ENCODE peak calls at places on chromosomes 3 and 15, in ten cellular contexts. V is psoas muscle, N is cardiac fibroblast, L is AG09309, Z is fibroblast of mammary gland, G is astrocyte of the spinal cord, X is cardiac muscle cell, O is breast epithelium, C is sigmoid colon, U is PC-3. R is an unnamed sample.

GRCh38 chr15:41961803-41962202 is 10.6 kb downstream of the EHD4 start:
- DNase-seq in V (no peak), Z (no peak), U (no peak), N (no peak), X (no peak), C (no peak), O (no peak), L (no peak), G (no peak), R (no peak)

GRCh38 chr15:91948001-91948608 is 94.6 kb downstream of the SLCO3A1 start:
- DNase-seq in N (peak), X (peak), G (peak), C (no peak), Z (no peak), O (peak), L (no peak), U (peak), V (no peak), R (no peak)

GRCh38 chr15:90211440-90212168 is 10.5 kb downstream of the SEMA4B start:
- DNase-seq in X (no peak), O (no peak), N (peak), C (no peak), G (peak), L (no peak), V (no peak), U (peak), Z (peak), R (no peak)

GRCh38 chr3:63607716-63608115 is 44.8 kb upstream of the SNTN start:
- DNase-seq in O (no peak), U (no peak), V (no peak), C (no peak), Z (no peak), X (no peak), G (no peak), N (no peak), L (no peak), R (no peak)

GRCh38 chr3:100875239-100875638 is 118.0 kb downstream of the ABI3BP start:
- DNase-seq in N (peak), Z (peak), V (peak), L (peak), X (no peak), U (peak), C (no peak), G (peak), O (no peak), R (peak)

GRCh38 chr15:84669726-84670125 is 11.7 kb upstream of the NMB start:
- DNase-seq in X (no peak), O (no peak), Z (peak), C (no peak), G (no peak), L (peak), U (no peak), V (no peak), N (no peak), R (peak)

GRCh38 chr3:49699281-49699723 is 9.9 kb downstream of the RNF123 start:
- DNase-seq in V (no peak), C (no peak), N (peak), Z (no peak), U (no peak), X (no peak), O (no peak), L (no peak), G (no peak), R (no peak)

GRCh38 chr3:149872589-149872988 is 59.6 kb downstream of the RNF13 start:
- DNase-seq in L (no peak), V (no peak), N (no peak), Z (no peak), X (no peak), O (no peak), U (no peak), G (no peak), C (no peak), R (no peak)

GRCh38 chr15:98954411-98954810 is 53.2 kb downstream of the PGPEP1L start:
- DNase-seq in U (no peak), L (peak), Z (peak), O (peak), N (peak), C (peak), V (peak), X (no peak), G (peak), R (peak)

GRCh38 chr3:123568034-123568433 is 16.8 kb downstream of the HACD2 start:
- DNase-seq in O (no peak), C (no peak), N (no peak), G (no peak), U (no peak), V (no peak), L (no peak), X (no peak), Z (no peak), R (no peak)

GRCh38 chr3:20225769-20226168 is 39.8 kb upstream of the SGO1 start:
- DNase-seq in X (peak), L (no peak), U (peak), O (no peak), V (no peak), C (no peak), G (peak), N (peak), Z (peak), R (peak)

GRCh38 chr15:68631621-68632051 is 52.8 kb downstream of the CORO2B start:
- DNase-seq in O (no peak), C (no peak), X (no peak), U (no peak), N (no peak), G (no peak), Z (no peak), V (no peak), L (no peak), R (no peak)

GRCh38 chr15:85472349-85472748 is 91.9 kb downstream of the AKAP13 start:
- DNase-seq in C (no peak), L (no peak), G (no peak), U (no peak), O (no peak), Z (no peak), N (no peak), V (no peak), X (no peak), R (no peak)

GRCh38 chr3:193915099-193915498 is 220.8 kb upstream of the HES1 start:
- DNase-seq in U (no peak), Z (no peak), O (no peak), V (no peak), X (no peak), G (no peak), N (no peak), L (no peak), C (no peak), R (no peak)

GRCh38 chr15:101070502-101071273 is 151.5 kb downstream of the LRRK1 start:
- DNase-seq in V (no peak), X (no peak), C (no peak), G (peak), Z (peak), L (peak), O (no peak), N (peak), U (peak), R (peak)

GRCh38 chr3:15097889-15098288 is 1.1 kb downstream of the RBSN start:
- DNase-seq in V (no peak), N (no peak), O (no peak), L (no peak), U (peak), C (no peak), X (no peak), G (peak), Z (no peak), R (no peak)

GRCh38 chr3:152151216-152151874 is 117.4 kb upstream of the MBNL1 start:
- DNase-seq in V (no peak), G (no peak), O (no peak), C (no peak), X (peak), N (no peak), L (no peak), Z (peak), U (peak), R (peak)

GRCh38 chr3:162525791-162526190 is 1029.2 kb downstream of the OTOL1 start:
- DNase-seq in Z (peak), L (no peak), G (peak), O (no peak), V (no peak), X (no peak), C (no peak), U (no peak), N (peak), R (no peak)

GRCh38 chr3:156668073-156668763 is 6.2 kb upstream of the TIPARP start:
- DNase-seq in O (no peak), C (no peak), G (no peak), L (no peak), V (no peak), N (peak), U (peak), X (no peak), Z (peak), R (peak)

GRCh38 chr3:128424508-128425069 is 42.1 kb downstream of the DNAJB8 start:
- DNase-seq in O (no peak), Z (peak), N (peak), L (no peak), U (peak), C (no peak), X (no peak), V (no peak), G (peak), R (peak)

GRCh38 chr15:101201411-101202174 is 50.3 kb downstream of the CHSY1 start:
- DNase-seq in L (peak), O (peak), V (peak), N (peak), G (peak), U (peak), Z (peak), X (peak), C (peak), R (peak)

DNA sequence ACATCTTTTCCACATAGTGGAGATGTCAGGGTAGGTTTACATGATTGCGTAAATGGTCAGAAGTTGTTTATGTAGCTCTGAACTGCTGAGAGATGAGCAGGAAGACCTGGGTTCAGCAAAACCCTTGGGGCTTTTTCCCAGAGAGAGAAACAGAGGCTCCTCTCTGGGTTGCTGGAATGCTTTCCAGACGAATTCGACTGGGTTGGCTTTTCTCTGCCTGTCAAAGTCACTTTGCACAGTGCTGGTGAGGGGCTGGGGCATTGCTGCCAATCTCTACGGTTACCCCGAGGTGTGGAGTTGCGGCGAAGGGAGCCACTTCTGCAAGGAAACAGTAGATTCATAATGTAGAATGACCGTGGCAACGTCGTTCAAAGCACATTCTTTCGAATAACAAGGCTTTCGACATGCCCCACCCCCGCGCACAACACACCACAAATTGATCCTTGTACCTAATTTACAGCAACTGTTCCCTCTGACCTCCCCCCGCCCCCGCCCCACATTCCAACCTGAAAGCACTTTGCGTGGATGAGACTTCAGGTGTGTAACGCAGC is 950 bp upstream of the CNTN4 start:
- DNase-seq in O (no peak), X (peak), V (no peak), Z (peak), G (no peak), U (no peak), L (no peak), C (no peak), N (no peak), R (no peak)
- H3K4me3 ChIP-seq in O (peak), X (peak), V (peak), Z (no peak), G (no peak), U (no peak), L (no peak), C (peak), N (no peak), R (no peak)

DNA sequence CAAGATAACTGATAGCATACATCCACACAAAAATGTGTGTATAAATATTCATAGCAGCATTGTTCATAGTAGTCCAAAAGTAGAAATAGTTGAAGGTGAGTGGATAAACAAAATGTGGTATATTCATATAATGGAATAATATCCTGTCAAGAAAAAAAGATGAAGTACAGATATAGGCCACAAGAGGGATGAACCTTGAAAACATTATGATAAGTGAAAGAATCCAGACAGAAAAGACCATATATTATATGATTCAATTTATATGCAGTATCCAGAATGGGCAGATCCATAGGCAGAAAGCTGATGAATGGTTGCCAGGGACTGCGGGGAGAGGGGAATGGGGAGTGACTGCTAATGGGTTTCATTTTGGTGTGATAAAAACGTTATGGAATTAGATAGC is 54.3 kb upstream of the TNIK start:
- DNase-seq in X (no peak), G (no peak), C (no peak), U (peak), L (no peak), O (no peak), Z (no peak), N (no peak), V (no peak), R (no peak)
- TF ChIP-seq CTCF in X (peak), G (no peak), C (no peak), U (peak), L (no peak), O (no peak), Z (peak), N (peak), V (no peak), R (no peak)

GRCh38 chr3:106004137-106004600 is 135.4 kb upstream of the CBLB start:
- DNase-seq in G (peak), Z (peak), C (no peak), L (no peak), X (no peak), N (peak), O (no peak), V (no peak), U (peak), R (no peak)
- H3K4me3 ChIP-seq in G (no peak), Z (peak), C (no peak), L (no peak), X (no peak), N (peak), O (peak), V (peak), U (peak), R (no peak)

GRCh38 chr3:8702560-8702959 is 31.0 kb upstream of the CAV3 start:
- DNase-seq in G (no peak), L (no peak), V (no peak), N (no peak), O (no peak), X (no peak), C (no peak), Z (no peak), U (peak), R (no peak)
- TF ChIP-seq CTCF in G (peak), L (peak), V (no peak), N (peak), O (no peak), X (peak), C (no peak), Z (peak), U (peak), R (peak)

GRCh38 chr15:73602992-73603391 is 30.2 kb downstream of the NPTN start:
- DNase-seq in G (no peak), L (no peak), V (no peak), O (no peak), N (peak), X (no peak), Z (no peak), U (no peak), C (no peak), R (no peak)

GRCh38 chr15:73600413-73601050 is 32.7 kb downstream of the NPTN start:
- DNase-seq in L (no peak), V (no peak), N (no peak), X (no peak), C (no peak), O (no peak), Z (no peak), G (peak), U (no peak), R (no peak)

GRCh38 chr15:73604477-73604876 is 28.7 kb downstream of the NPTN start:
- DNase-seq in L (no peak), X (no peak), G (no peak), C (no peak), V (no peak), O (no peak), Z (no peak), N (no peak), U (no peak), R (no peak)

GRCh38 chr15:73601449-73602425 is 31.5 kb downstream of the NPTN start:
- DNase-seq in L (no peak), U (peak), X (peak), G (peak), V (peak), Z (peak), N (peak), C (peak), O (peak), R (peak)

GRCh38 chr15:73602444-73602843 is 30.7 kb downstream of the NPTN start:
- DNase-seq in L (no peak), X (no peak), U (no peak), V (no peak), C (no peak), G (no peak), N (peak), Z (peak), O (no peak), R (no peak)
- H3K4me3 ChIP-seq in L (no peak), X (no peak), U (no peak), V (no peak), C (no peak), G (no peak), N (no peak), Z (no peak), O (no peak), R (no peak)

DNA sequence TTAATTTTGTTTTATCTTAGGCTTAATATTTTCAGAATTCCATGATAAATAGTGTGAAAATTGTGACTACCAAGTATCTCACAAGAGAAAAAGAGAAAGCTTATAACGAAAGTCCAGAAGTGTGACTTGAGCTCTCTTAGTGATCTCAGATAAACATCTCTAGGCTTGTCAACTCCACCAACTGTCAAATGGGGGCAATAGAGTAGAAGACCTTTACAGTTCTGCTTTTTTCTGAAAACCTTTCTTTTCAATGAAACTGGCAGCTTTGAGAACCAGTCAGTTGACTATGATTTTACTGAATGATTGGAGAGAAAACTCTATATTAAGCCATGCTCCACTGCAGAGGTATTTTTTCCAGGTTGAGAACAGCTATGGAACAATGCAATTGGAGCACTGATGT is 119.2 kb upstream of the TP63 start:
- DNase-seq in G (no peak), Z (no peak), O (no peak), X (no peak), V (no peak), N (no peak), C (no peak), L (no peak), U (no peak), R (no peak)
- TF ChIP-seq CTCF in G (no peak), Z (no peak), O (no peak), X (no peak), V (no peak), N (no peak), C (no peak), L (no peak), U (no peak), R (no peak)